ENCODE peak calls at places on chromosome 5, in four cellular contexts. One of them, this sample, is unnamed.

GRCh38 chr5:142537938-142538337 is 148.0 kb downstream of the FGF1 start:
- DNase-seq in Caki2: no peak
- DNase-seq in NCI-H2029: no peak
- DNase-seq in stimulated activated CD4-positive, alpha-beta T cell treated with anti-CD3 and anti-CD28 coated beads, Interleukin-12 subunit alpha, Interleukin-12 subunit beta, amount 100 ng/mL, for 4 hours: no peak
- DNase-seq in this sample: no peak

GRCh38 chr5:62779010-62779422 is 200.4 kb downstream of the LRRC70 start:
- DNase-seq in Caki2: peak; percentile 42
- DNase-seq in NCI-H2029: peak; percentile 54
- DNase-seq in stimulated activated CD4-positive, alpha-beta T cell treated with anti-CD3 and anti-CD28 coated beads, Interleukin-12 subunit alpha, Interleukin-12 subunit beta, amount 100 ng/mL, for 4 hours: no peak
- DNase-seq in this sample: no peak

GRCh38 chr5:65142511-65143011 is 339.2 kb downstream of the ADAMTS6 start:
- DNase-seq in Caki2: no peak
- DNase-seq in NCI-H2029: no peak
- DNase-seq in stimulated activated CD4-positive, alpha-beta T cell treated with anti-CD3 and anti-CD28 coated beads, Interleukin-12 subunit alpha, Interleukin-12 subunit beta, amount 100 ng/mL, for 4 hours: no peak
- DNase-seq in this sample: no peak

GRCh38 chr5:148984333-148984732 is 78.5 kb downstream of the SH3TC2 start:
- DNase-seq in Caki2: peak; percentile 52
- DNase-seq in NCI-H2029: no peak
- DNase-seq in stimulated activated CD4-positive, alpha-beta T cell treated with anti-CD3 and anti-CD28 coated beads, Interleukin-12 subunit alpha, Interleukin-12 subunit beta, amount 100 ng/mL, for 4 hours: no peak
- DNase-seq in this sample: no peak

GRCh38 chr5:121350493-121350892 is 501.2 kb upstream of the FTMT start:
- DNase-seq in Caki2: no peak
- DNase-seq in NCI-H2029: no peak
- DNase-seq in stimulated activated CD4-positive, alpha-beta T cell treated with anti-CD3 and anti-CD28 coated beads, Interleukin-12 subunit alpha, Interleukin-12 subunit beta, amount 100 ng/mL, for 4 hours: no peak
- DNase-seq in this sample: no peak

GRCh38 chr5:40429258-40430111 is 250.2 kb upstream of the PTGER4 start:
- DNase-seq in Caki2: no peak
- DNase-seq in NCI-H2029: no peak
- DNase-seq in stimulated activated CD4-positive, alpha-beta T cell treated with anti-CD3 and anti-CD28 coated beads, Interleukin-12 subunit alpha, Interleukin-12 subunit beta, amount 100 ng/mL, for 4 hours: no peak
- DNase-seq in this sample: no peak

GRCh38 chr5:39599721-39600431 is 175.1 kb upstream of the DAB2 start:
- DNase-seq in Caki2: peak; percentile 15
- DNase-seq in NCI-H2029: no peak
- DNase-seq in stimulated activated CD4-positive, alpha-beta T cell treated with anti-CD3 and anti-CD28 coated beads, Interleukin-12 subunit alpha, Interleukin-12 subunit beta, amount 100 ng/mL, for 4 hours: no peak
- DNase-seq in this sample: no peak

GRCh38 chr5:10990626-10991025 is 229.6 kb upstream of the DAP start:
- DNase-seq in Caki2: no peak
- DNase-seq in NCI-H2029: no peak
- DNase-seq in stimulated activated CD4-positive, alpha-beta T cell treated with anti-CD3 and anti-CD28 coated beads, Interleukin-12 subunit alpha, Interleukin-12 subunit beta, amount 100 ng/mL, for 4 hours: no peak
- DNase-seq in this sample: no peak

GRCh38 chr5:158549306-158549705 is 550.4 kb downstream of the EBF1 start:
- DNase-seq in Caki2: no peak
- DNase-seq in NCI-H2029: no peak
- DNase-seq in stimulated activated CD4-positive, alpha-beta T cell treated with anti-CD3 and anti-CD28 coated beads, Interleukin-12 subunit alpha, Interleukin-12 subunit beta, amount 100 ng/mL, for 4 hours: no peak
- DNase-seq in this sample: no peak

GRCh38 chr5:154110781-154111180 is 72.0 kb downstream of the MFAP3 start:
- DNase-seq in Caki2: no peak
- DNase-seq in NCI-H2029: no peak
- DNase-seq in stimulated activated CD4-positive, alpha-beta T cell treated with anti-CD3 and anti-CD28 coated beads, Interleukin-12 subunit alpha, Interleukin-12 subunit beta, amount 100 ng/mL, for 4 hours: no peak
- DNase-seq in this sample: no peak

GRCh38 chr5:115461093-115461492 is 83.5 kb downstream of the FEM1C start:
- DNase-seq in Caki2: no peak
- DNase-seq in NCI-H2029: no peak
- DNase-seq in stimulated activated CD4-positive, alpha-beta T cell treated with anti-CD3 and anti-CD28 coated beads, Interleukin-12 subunit alpha, Interleukin-12 subunit beta, amount 100 ng/mL, for 4 hours: no peak
- DNase-seq in this sample: no peak

GRCh38 chr5:148972958-148973357 is 89.9 kb downstream of the SH3TC2 start:
- DNase-seq in Caki2: peak; percentile 40
- DNase-seq in NCI-H2029: no peak
- DNase-seq in stimulated activated CD4-positive, alpha-beta T cell treated with anti-CD3 and anti-CD28 coated beads, Interleukin-12 subunit alpha, Interleukin-12 subunit beta, amount 100 ng/mL, for 4 hours: no peak
- DNase-seq in this sample: no peak

GRCh38 chr5:74290634-74291033 is 349.9 kb downstream of the ENC1 start:
- DNase-seq in Caki2: no peak
- DNase-seq in NCI-H2029: no peak
- DNase-seq in stimulated activated CD4-positive, alpha-beta T cell treated with anti-CD3 and anti-CD28 coated beads, Interleukin-12 subunit alpha, Interleukin-12 subunit beta, amount 100 ng/mL, for 4 hours: no peak
- DNase-seq in this sample: no peak

GRCh38 chr5:55180016-55180415 is 7.0 kb upstream of the CDC20B start:
- DNase-seq in Caki2: no peak
- DNase-seq in NCI-H2029: no peak
- DNase-seq in stimulated activated CD4-positive, alpha-beta T cell treated with anti-CD3 and anti-CD28 coated beads, Interleukin-12 subunit alpha, Interleukin-12 subunit beta, amount 100 ng/mL, for 4 hours: no peak
- DNase-seq in this sample: no peak

GRCh38 chr5:66436721-66437120 is 159.5 kb upstream of the MAST4 start:
- DNase-seq in Caki2: no peak
- DNase-seq in NCI-H2029: no peak
- DNase-seq in stimulated activated CD4-positive, alpha-beta T cell treated with anti-CD3 and anti-CD28 coated beads, Interleukin-12 subunit alpha, Interleukin-12 subunit beta, amount 100 ng/mL, for 4 hours: no peak
- DNase-seq in this sample: no peak

GRCh38 chr5:30539004-30539634 is 654.4 kb upstream of the CDH6 start:
- DNase-seq in Caki2: no peak
- DNase-seq in NCI-H2029: no peak
- DNase-seq in stimulated activated CD4-positive, alpha-beta T cell treated with anti-CD3 and anti-CD28 coated beads, Interleukin-12 subunit alpha, Interleukin-12 subunit beta, amount 100 ng/mL, for 4 hours: no peak
- DNase-seq in this sample: no peak

GRCh38 chr5:1480217-1480616 is 35.0 kb upstream of the SLC6A3 start:
- DNase-seq in Caki2: no peak
- DNase-seq in NCI-H2029: no peak
- DNase-seq in stimulated activated CD4-positive, alpha-beta T cell treated with anti-CD3 and anti-CD28 coated beads, Interleukin-12 subunit alpha, Interleukin-12 subunit beta, amount 100 ng/mL, for 4 hours: no peak
- DNase-seq in this sample: no peak

GRCh38 chr5:18068851-18069250 is 434.6 kb downstream of the TAF11L14 start:
- DNase-seq in Caki2: no peak
- DNase-seq in NCI-H2029: no peak
- DNase-seq in stimulated activated CD4-positive, alpha-beta T cell treated with anti-CD3 and anti-CD28 coated beads, Interleukin-12 subunit alpha, Interleukin-12 subunit beta, amount 100 ng/mL, for 4 hours: no peak
- DNase-seq in this sample: no peak

GRCh38 chr5:145350501-145350900 is 484.6 kb downstream of the PRELID2 start:
- DNase-seq in Caki2: peak; percentile 50
- DNase-seq in NCI-H2029: no peak
- DNase-seq in stimulated activated CD4-positive, alpha-beta T cell treated with anti-CD3 and anti-CD28 coated beads, Interleukin-12 subunit alpha, Interleukin-12 subunit beta, amount 100 ng/mL, for 4 hours: no peak
- DNase-seq in this sample: no peak

GRCh38 chr5:140146523-140146842 is 20.7 kb downstream of the IGIP start:
- DNase-seq in Caki2: no peak
- DNase-seq in NCI-H2029: no peak
- DNase-seq in stimulated activated CD4-positive, alpha-beta T cell treated with anti-CD3 and anti-CD28 coated beads, Interleukin-12 subunit alpha, Interleukin-12 subunit beta, amount 100 ng/mL, for 4 hours: no peak
- DNase-seq in this sample: no peak

GRCh38 chr5:137344723-137345322 is 154.3 kb downstream of the SPOCK1 start:
- DNase-seq in Caki2: no peak
- DNase-seq in NCI-H2029: peak; percentile 32
- DNase-seq in stimulated activated CD4-positive, alpha-beta T cell treated with anti-CD3 and anti-CD28 coated beads, Interleukin-12 subunit alpha, Interleukin-12 subunit beta, amount 100 ng/mL, for 4 hours: peak; percentile 1
- DNase-seq in this sample: no peak

This sample was measured in GM12892.